ENCODE peak calls at places on chromosomes 6 and 20, in ten cellular contexts. One of them, this sample, is unnamed. For H3K27me3, the result is how much of the 10 kb centered on the place peaks cover.

GRCh38 chr6:107657755-107658461 is 166.2 kb downstream of the SCML4 start:
- DNase-seq in endothelial cell of umbilical vein: peak
- DNase-seq in spleen: peak
- DNase-seq in HCT116: no peak
- DNase-seq in uterus: peak
- DNase-seq in adrenal gland: peak
- DNase-seq in prostate gland: no peak
- DNase-seq in suprapubic skin: no peak
- DNase-seq in ovary: no peak
- DNase-seq in heart left ventricle: peak
- DNase-seq in this sample: peak

GRCh38 chr6:27138837-27139752 is 108.4 kb upstream of the PRSS16 start:
- DNase-seq in endothelial cell of umbilical vein: peak
- DNase-seq in prostate gland: no peak
- DNase-seq in adrenal gland: peak
- DNase-seq in spleen: peak
- DNase-seq in HCT116: no peak
- DNase-seq in uterus: peak
- DNase-seq in heart left ventricle: peak
- DNase-seq in ovary: no peak
- DNase-seq in suprapubic skin: no peak
- DNase-seq in this sample: peak

GRCh38 chr6:135066806-135067205 is 12.2 kb upstream of the HBS1L start:
- DNase-seq in HCT116: no peak
- DNase-seq in endothelial cell of umbilical vein: no peak
- DNase-seq in ovary: no peak
- DNase-seq in prostate gland: no peak
- DNase-seq in heart left ventricle: no peak
- DNase-seq in suprapubic skin: no peak
- DNase-seq in uterus: no peak
- DNase-seq in spleen: no peak
- DNase-seq in adrenal gland: no peak
- DNase-seq in this sample: no peak

GRCh38 chr20:46076806-46077205 is 13.0 kb downstream of the NCOA5 start:
- DNase-seq in spleen: no peak
- DNase-seq in uterus: no peak
- DNase-seq in ovary: no peak
- DNase-seq in HCT116: no peak
- DNase-seq in adrenal gland: no peak
- DNase-seq in heart left ventricle: no peak
- DNase-seq in suprapubic skin: no peak
- DNase-seq in endothelial cell of umbilical vein: no peak
- DNase-seq in prostate gland: no peak
- DNase-seq in this sample: no peak

GRCh38 chr6:4564746-4565145 is 211.5 kb upstream of the CDYL start:
- DNase-seq in ovary: no peak
- DNase-seq in adrenal gland: no peak
- DNase-seq in prostate gland: no peak
- DNase-seq in suprapubic skin: no peak
- DNase-seq in spleen: no peak
- DNase-seq in heart left ventricle: no peak
- DNase-seq in HCT116: no peak
- DNase-seq in endothelial cell of umbilical vein: no peak
- DNase-seq in uterus: no peak
- DNase-seq in this sample: no peak

GRCh38 chr20:1491891-1492642 is 847 bp upstream of the SIRPB2 start:
- DNase-seq in heart left ventricle: no peak
- DNase-seq in endothelial cell of umbilical vein: peak
- DNase-seq in HCT116: no peak
- DNase-seq in spleen: no peak
- DNase-seq in ovary: no peak
- DNase-seq in prostate gland: no peak
- DNase-seq in adrenal gland: no peak
- DNase-seq in suprapubic skin: no peak
- DNase-seq in uterus: no peak
- DNase-seq in this sample: no peak

GRCh38 chr6:121645100-121645745 is 209.8 kb downstream of the GJA1 start:
- DNase-seq in heart left ventricle: no peak
- DNase-seq in uterus: no peak
- DNase-seq in ovary: no peak
- DNase-seq in adrenal gland: no peak
- DNase-seq in spleen: no peak
- DNase-seq in prostate gland: no peak
- DNase-seq in endothelial cell of umbilical vein: no peak
- DNase-seq in suprapubic skin: no peak
- DNase-seq in HCT116: no peak
- DNase-seq in this sample: no peak

GRCh38 chr6:90194371-90194841 is 102.2 kb downstream of the BACH2 start:
- DNase-seq in endothelial cell of umbilical vein: peak
- DNase-seq in ovary: no peak
- DNase-seq in suprapubic skin: no peak
- DNase-seq in HCT116: no peak
- DNase-seq in spleen: no peak
- DNase-seq in uterus: no peak
- DNase-seq in prostate gland: no peak
- DNase-seq in heart left ventricle: no peak
- DNase-seq in adrenal gland: peak
- DNase-seq in this sample: no peak

GRCh38 chr20:25848222-25848621 is 151.6 kb upstream of the ZNF337 start:
- DNase-seq in suprapubic skin: peak
- DNase-seq in uterus: no peak
- DNase-seq in spleen: peak
- DNase-seq in ovary: no peak
- DNase-seq in adrenal gland: no peak
- DNase-seq in HCT116: no peak
- DNase-seq in prostate gland: no peak
- DNase-seq in heart left ventricle: no peak
- DNase-seq in endothelial cell of umbilical vein: no peak
- DNase-seq in this sample: no peak

GRCh38 chr6:54132587-54132986 is 21.3 kb downstream of the MLIP start:
- DNase-seq in suprapubic skin: no peak
- DNase-seq in prostate gland: no peak
- DNase-seq in spleen: no peak
- DNase-seq in adrenal gland: no peak
- DNase-seq in uterus: no peak
- DNase-seq in ovary: no peak
- DNase-seq in endothelial cell of umbilical vein: no peak
- DNase-seq in heart left ventricle: no peak
- DNase-seq in HCT116: no peak
- DNase-seq in this sample: no peak

GRCh38 chr20:1930165-1930564 is 35.0 kb downstream of the SIRPA start:
- DNase-seq in endothelial cell of umbilical vein: no peak
- DNase-seq in suprapubic skin: no peak
- DNase-seq in uterus: no peak
- DNase-seq in spleen: no peak
- DNase-seq in HCT116: no peak
- DNase-seq in ovary: no peak
- DNase-seq in prostate gland: no peak
- DNase-seq in heart left ventricle: no peak
- DNase-seq in adrenal gland: no peak
- DNase-seq in this sample: no peak

GRCh38 chr6:89111933-89112332 is 5.9 kb downstream of the SRSF12 start:
- DNase-seq in endothelial cell of umbilical vein: no peak
- DNase-seq in uterus: no peak
- DNase-seq in spleen: no peak
- DNase-seq in HCT116: peak
- DNase-seq in heart left ventricle: no peak
- DNase-seq in adrenal gland: no peak
- DNase-seq in suprapubic skin: no peak
- DNase-seq in ovary: no peak
- DNase-seq in prostate gland: no peak
- DNase-seq in this sample: no peak

GRCh38 chr6:134434019-134434949 is 116.4 kb upstream of the SGK1 start:
- DNase-seq in adrenal gland: no peak
- DNase-seq in spleen: no peak
- DNase-seq in ovary: no peak
- DNase-seq in heart left ventricle: no peak
- DNase-seq in HCT116: no peak
- DNase-seq in uterus: no peak
- DNase-seq in prostate gland: no peak
- DNase-seq in suprapubic skin: no peak
- DNase-seq in endothelial cell of umbilical vein: no peak
- DNase-seq in this sample: no peak

GRCh38 chr20:63688234-63689045 is 8.0 kb upstream of the TNFRSF6B start:
- DNase-seq in suprapubic skin: no peak
- DNase-seq in adrenal gland: no peak
- DNase-seq in HCT116: no peak
- DNase-seq in uterus: no peak
- DNase-seq in ovary: no peak
- DNase-seq in heart left ventricle: no peak
- DNase-seq in endothelial cell of umbilical vein: no peak
- DNase-seq in prostate gland: no peak
- DNase-seq in spleen: peak
- DNase-seq in this sample: no peak

GRCh38 chr6:117540670-117541069 is 58.2 kb downstream of the DCBLD1 start:
- DNase-seq in suprapubic skin: no peak
- DNase-seq in ovary: no peak
- DNase-seq in heart left ventricle: no peak
- DNase-seq in prostate gland: no peak
- DNase-seq in uterus: no peak
- DNase-seq in endothelial cell of umbilical vein: no peak
- DNase-seq in spleen: no peak
- DNase-seq in HCT116: no peak
- DNase-seq in adrenal gland: no peak
- DNase-seq in this sample: no peak
- TF ChIP-seq CTCF in suprapubic skin: no peak
- TF ChIP-seq CTCF in ovary: no peak
- TF ChIP-seq CTCF in heart left ventricle: no peak
- TF ChIP-seq CTCF in prostate gland: no peak
- TF ChIP-seq CTCF in uterus: no peak
- TF ChIP-seq CTCF in endothelial cell of umbilical vein: no peak
- TF ChIP-seq CTCF in spleen: no peak
- TF ChIP-seq CTCF in HCT116: no peak
- TF ChIP-seq CTCF in adrenal gland: no peak
- TF ChIP-seq CTCF in this sample: no peak

DNA sequence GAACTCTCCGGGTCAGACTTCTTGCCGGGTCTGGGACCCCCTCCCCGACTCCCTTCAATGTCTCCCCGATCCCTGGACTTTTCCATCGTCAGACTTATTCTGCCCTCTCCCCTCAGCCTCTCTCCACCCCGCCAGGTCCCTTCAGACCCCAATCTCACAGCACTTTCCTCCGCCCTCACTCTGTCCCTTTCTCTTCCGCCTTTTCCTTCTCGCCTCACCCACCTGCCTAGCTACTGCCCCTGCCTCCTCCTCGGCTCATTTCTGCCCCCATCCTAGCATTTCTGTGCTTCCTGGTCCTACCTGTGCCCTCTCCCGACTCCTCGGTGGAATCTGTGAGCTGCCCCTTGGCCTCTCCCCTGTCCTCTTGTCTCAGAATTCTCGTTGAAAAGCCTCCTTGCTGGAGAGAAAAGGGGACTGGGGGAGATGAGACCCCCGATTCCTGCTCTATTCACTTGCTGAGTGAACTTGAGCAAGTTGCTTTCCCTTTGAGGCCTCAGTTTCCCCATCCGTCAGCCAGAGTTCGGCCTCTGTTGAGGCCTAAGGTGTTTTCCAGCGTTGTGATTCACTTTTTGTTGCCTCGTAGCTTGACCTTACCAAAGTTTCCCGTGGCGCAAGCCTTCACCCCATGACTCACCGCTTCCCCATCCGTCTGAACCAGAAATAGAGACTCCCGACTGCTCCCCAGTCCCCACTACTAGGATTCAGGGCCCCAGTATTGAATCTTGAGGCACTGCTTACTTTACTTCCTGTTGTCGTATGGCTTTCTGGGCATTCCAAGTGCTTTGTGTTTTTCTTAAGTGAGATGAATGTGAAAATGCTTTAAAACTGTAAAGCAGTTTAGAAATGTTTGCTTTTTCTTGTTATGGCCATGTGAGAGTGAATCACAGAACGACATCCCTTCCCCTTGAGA is 870 bp downstream of the CHMP4B start:
- DNase-seq in heart left ventricle: peak
- DNase-seq in uterus: peak
- DNase-seq in HCT116: no peak
- DNase-seq in prostate gland: peak
- DNase-seq in ovary: peak
- DNase-seq in spleen: peak
- DNase-seq in adrenal gland: peak
- DNase-seq in endothelial cell of umbilical vein: peak
- DNase-seq in suprapubic skin: no peak
- DNase-seq in this sample: peak
- TF ChIP-seq POLR2A in heart left ventricle: no peak
- TF ChIP-seq POLR2A in uterus: no peak
- TF ChIP-seq POLR2A in HCT116: no peak
- TF ChIP-seq POLR2A in prostate gland: no peak
- TF ChIP-seq POLR2A in ovary: peak
- TF ChIP-seq POLR2A in spleen: no peak
- TF ChIP-seq POLR2A in adrenal gland: peak
- TF ChIP-seq POLR2A in endothelial cell of umbilical vein: peak
- TF ChIP-seq POLR2A in suprapubic skin: peak
- TF ChIP-seq POLR2A in this sample: peak

DNA sequence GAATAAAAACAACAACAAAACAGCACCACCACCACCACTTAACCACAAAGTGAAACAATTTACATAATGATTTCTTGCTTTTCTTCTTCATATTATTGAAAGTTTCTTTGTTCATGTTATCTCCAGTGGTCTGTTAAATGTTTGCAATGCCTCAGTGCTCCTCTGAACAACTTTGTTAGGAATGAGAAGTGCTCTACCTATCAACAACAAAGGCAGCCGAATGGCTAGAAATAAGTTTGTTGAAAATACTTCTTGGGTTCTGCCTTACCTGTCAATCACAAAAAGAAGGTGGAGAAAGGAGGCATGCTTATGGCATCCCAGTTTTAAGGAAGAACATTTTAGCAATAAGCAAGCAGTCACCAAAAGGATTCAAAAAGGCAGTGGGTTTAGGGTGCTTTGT is 490.2 kb downstream of the PRKN start:
- DNase-seq in HCT116: no peak
- DNase-seq in endothelial cell of umbilical vein: no peak
- DNase-seq in suprapubic skin: no peak
- DNase-seq in spleen: no peak
- DNase-seq in uterus: no peak
- DNase-seq in adrenal gland: no peak
- DNase-seq in heart left ventricle: no peak
- DNase-seq in ovary: no peak
- DNase-seq in prostate gland: no peak
- DNase-seq in this sample: no peak
- H3K27me3 ChIP-seq in HCT116: under half
- H3K27me3 ChIP-seq in endothelial cell of umbilical vein: under half
- H3K27me3 ChIP-seq in suprapubic skin: under half
- H3K27me3 ChIP-seq in spleen: under half
- H3K27me3 ChIP-seq in uterus: under half
- H3K27me3 ChIP-seq in adrenal gland: under half
- H3K27me3 ChIP-seq in heart left ventricle: under half
- H3K27me3 ChIP-seq in ovary: under half
- H3K27me3 ChIP-seq in prostate gland: under half
- H3K27me3 ChIP-seq in this sample: under half

DNA sequence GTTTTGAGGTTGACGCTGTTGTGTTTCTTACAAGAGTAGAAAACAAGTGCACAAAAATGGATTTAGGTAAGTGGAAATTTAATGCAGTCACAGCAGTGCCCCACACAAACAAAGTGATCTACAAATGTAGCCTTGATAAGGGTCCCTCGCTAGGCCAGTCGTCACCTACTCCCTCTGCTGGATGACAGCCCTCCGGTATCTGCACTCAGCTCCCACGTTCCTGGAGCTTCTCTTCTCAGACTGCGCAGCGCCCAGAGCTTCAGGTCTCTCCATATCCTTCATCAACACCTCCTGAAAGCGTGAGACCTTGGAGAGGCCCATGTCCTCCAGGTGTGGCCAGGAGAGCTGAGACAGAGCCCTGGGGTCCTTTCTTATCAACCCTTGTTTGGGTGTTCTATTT is 58.3 kb upstream of the MAP3K4 start:
- DNase-seq in ovary: no peak
- DNase-seq in prostate gland: no peak
- DNase-seq in suprapubic skin: no peak
- DNase-seq in HCT116: no peak
- DNase-seq in spleen: no peak
- DNase-seq in adrenal gland: no peak
- DNase-seq in uterus: no peak
- DNase-seq in heart left ventricle: peak
- DNase-seq in endothelial cell of umbilical vein: no peak
- DNase-seq in this sample: no peak
- TF ChIP-seq CTCF in ovary: no peak
- TF ChIP-seq CTCF in prostate gland: no peak
- TF ChIP-seq CTCF in suprapubic skin: no peak
- TF ChIP-seq CTCF in HCT116: peak
- TF ChIP-seq CTCF in spleen: no peak
- TF ChIP-seq CTCF in adrenal gland: no peak
- TF ChIP-seq CTCF in uterus: no peak
- TF ChIP-seq CTCF in heart left ventricle: peak
- TF ChIP-seq CTCF in endothelial cell of umbilical vein: no peak
- TF ChIP-seq CTCF in this sample: no peak

This sample was measured in Peyer's patch.